ENCODE peak calls at places on chromosomes 4 and X, in eight cellular contexts. One of them, this sample, is unnamed.

GRCh38 chr4:140141196-140141845 is 12.7 kb downstream of the MAML3 start:
- DNase-seq in RWPE1: no peak
- DNase-seq in right cardiac atrium: no peak
- DNase-seq in RPMI7951: no peak
- DNase-seq in H9: no peak
- DNase-seq in astrocyte of the cerebellum: no peak
- DNase-seq in stimulated activated CD4-positive, alpha-beta T cell treated with anti-CD3 and anti-CD28 coated beads, Interleukin-1b, Interleukin-23, amount 100 ng/mL, for 24 hours: no peak
- DNase-seq in AG08396: no peak
- DNase-seq in this sample: no peak

GRCh38 chr4:159224412-159224811 is 121.5 kb downstream of the RAPGEF2 start:
- DNase-seq in H9: no peak
- DNase-seq in RWPE1: no peak
- DNase-seq in stimulated activated CD4-positive, alpha-beta T cell treated with anti-CD3 and anti-CD28 coated beads, Interleukin-1b, Interleukin-23, amount 100 ng/mL, for 24 hours: no peak
- DNase-seq in right cardiac atrium: no peak
- DNase-seq in RPMI7951: no peak
- DNase-seq in AG08396: no peak
- DNase-seq in astrocyte of the cerebellum: no peak
- DNase-seq in this sample: no peak

GRCh38 chr4:34512631-34513030 is 1731.7 kb downstream of the ARAP2 start:
- DNase-seq in astrocyte of the cerebellum: no peak
- DNase-seq in right cardiac atrium: no peak
- DNase-seq in stimulated activated CD4-positive, alpha-beta T cell treated with anti-CD3 and anti-CD28 coated beads, Interleukin-1b, Interleukin-23, amount 100 ng/mL, for 24 hours: no peak
- DNase-seq in AG08396: no peak
- DNase-seq in RPMI7951: no peak
- DNase-seq in RWPE1: no peak
- DNase-seq in H9: no peak
- DNase-seq in this sample: no peak

GRCh38 chrX:69136546-69137331 is 28.5 kb downstream of the PJA1 start:
- DNase-seq in stimulated activated CD4-positive, alpha-beta T cell treated with anti-CD3 and anti-CD28 coated beads, Interleukin-1b, Interleukin-23, amount 100 ng/mL, for 24 hours: no peak
- DNase-seq in right cardiac atrium: peak
- DNase-seq in H9: peak
- DNase-seq in AG08396: no peak
- DNase-seq in astrocyte of the cerebellum: no peak
- DNase-seq in RWPE1: no peak
- DNase-seq in RPMI7951: peak
- DNase-seq in this sample: no peak

GRCh38 chr4:128776794-128777216 is 32.7 kb upstream of the JADE1 start:
- DNase-seq in right cardiac atrium: peak
- DNase-seq in stimulated activated CD4-positive, alpha-beta T cell treated with anti-CD3 and anti-CD28 coated beads, Interleukin-1b, Interleukin-23, amount 100 ng/mL, for 24 hours: no peak
- DNase-seq in AG08396: peak
- DNase-seq in RPMI7951: peak
- DNase-seq in RWPE1: peak
- DNase-seq in H9: no peak
- DNase-seq in astrocyte of the cerebellum: peak
- DNase-seq in this sample: peak

GRCh38 chr4:156581282-156581681 is 390.3 kb downstream of the PDGFC start:
- DNase-seq in right cardiac atrium: no peak
- DNase-seq in AG08396: no peak
- DNase-seq in RPMI7951: no peak
- DNase-seq in RWPE1: no peak
- DNase-seq in H9: no peak
- DNase-seq in stimulated activated CD4-positive, alpha-beta T cell treated with anti-CD3 and anti-CD28 coated beads, Interleukin-1b, Interleukin-23, amount 100 ng/mL, for 24 hours: no peak
- DNase-seq in astrocyte of the cerebellum: no peak
- DNase-seq in this sample: no peak

GRCh38 chr4:100913685-100914084 is 395.9 kb upstream of the EMCN start:
- DNase-seq in AG08396: no peak
- DNase-seq in stimulated activated CD4-positive, alpha-beta T cell treated with anti-CD3 and anti-CD28 coated beads, Interleukin-1b, Interleukin-23, amount 100 ng/mL, for 24 hours: no peak
- DNase-seq in RWPE1: no peak
- DNase-seq in right cardiac atrium: no peak
- DNase-seq in RPMI7951: no peak
- DNase-seq in astrocyte of the cerebellum: no peak
- DNase-seq in H9: peak
- DNase-seq in this sample: no peak

GRCh38 chr4:89439533-89439932 is 131.9 kb upstream of the GPRIN3 start:
- DNase-seq in RPMI7951: no peak
- DNase-seq in H9: no peak
- DNase-seq in RWPE1: no peak
- DNase-seq in stimulated activated CD4-positive, alpha-beta T cell treated with anti-CD3 and anti-CD28 coated beads, Interleukin-1b, Interleukin-23, amount 100 ng/mL, for 24 hours: no peak
- DNase-seq in AG08396: no peak
- DNase-seq in astrocyte of the cerebellum: no peak
- DNase-seq in right cardiac atrium: no peak
- DNase-seq in this sample: no peak

GRCh38 chr4:180153587-180153986 is 2089.6 kb upstream of the TENM3 start:
- DNase-seq in AG08396: no peak
- DNase-seq in astrocyte of the cerebellum: no peak
- DNase-seq in RWPE1: no peak
- DNase-seq in H9: no peak
- DNase-seq in RPMI7951: no peak
- DNase-seq in right cardiac atrium: no peak
- DNase-seq in stimulated activated CD4-positive, alpha-beta T cell treated with anti-CD3 and anti-CD28 coated beads, Interleukin-1b, Interleukin-23, amount 100 ng/mL, for 24 hours: no peak
- DNase-seq in this sample: peak

GRCh38 chr4:92303621-92304027 is at the start of gene GRID2:
- DNase-seq in astrocyte of the cerebellum: no peak
- DNase-seq in right cardiac atrium: peak
- DNase-seq in AG08396: peak
- DNase-seq in RPMI7951: no peak
- DNase-seq in stimulated activated CD4-positive, alpha-beta T cell treated with anti-CD3 and anti-CD28 coated beads, Interleukin-1b, Interleukin-23, amount 100 ng/mL, for 24 hours: no peak
- DNase-seq in H9: peak
- DNase-seq in RWPE1: peak
- DNase-seq in this sample: peak

GRCh38 chrX:40097492-40098263 is at the start of gene BCOR:
- DNase-seq in astrocyte of the cerebellum: no peak
- DNase-seq in right cardiac atrium: peak
- DNase-seq in stimulated activated CD4-positive, alpha-beta T cell treated with anti-CD3 and anti-CD28 coated beads, Interleukin-1b, Interleukin-23, amount 100 ng/mL, for 24 hours: no peak
- DNase-seq in RPMI7951: peak
- DNase-seq in RWPE1: no peak
- DNase-seq in H9: peak
- DNase-seq in AG08396: peak
- DNase-seq in this sample: peak

GRCh38 chrX:129553619-129554288 is 13.7 kb downstream of the OCRL start:
- DNase-seq in H9: no peak
- DNase-seq in right cardiac atrium: no peak
- DNase-seq in RWPE1: no peak
- DNase-seq in RPMI7951: no peak
- DNase-seq in astrocyte of the cerebellum: no peak
- DNase-seq in stimulated activated CD4-positive, alpha-beta T cell treated with anti-CD3 and anti-CD28 coated beads, Interleukin-1b, Interleukin-23, amount 100 ng/mL, for 24 hours: no peak
- DNase-seq in AG08396: no peak
- DNase-seq in this sample: no peak

GRCh38 chr4:25863347-25863784 is 578 bp upstream of the SEL1L3 start:
- DNase-seq in astrocyte of the cerebellum: no peak
- DNase-seq in RWPE1: no peak
- DNase-seq in RPMI7951: no peak
- DNase-seq in AG08396: no peak
- DNase-seq in H9: peak
- DNase-seq in right cardiac atrium: no peak
- DNase-seq in stimulated activated CD4-positive, alpha-beta T cell treated with anti-CD3 and anti-CD28 coated beads, Interleukin-1b, Interleukin-23, amount 100 ng/mL, for 24 hours: no peak
- DNase-seq in this sample: no peak

GRCh38 chrX:44953734-44954502 is 80.9 kb downstream of the KDM6A start:
- DNase-seq in RWPE1: no peak
- DNase-seq in astrocyte of the cerebellum: no peak
- DNase-seq in right cardiac atrium: no peak
- DNase-seq in AG08396: no peak
- DNase-seq in H9: no peak
- DNase-seq in RPMI7951: no peak
- DNase-seq in stimulated activated CD4-positive, alpha-beta T cell treated with anti-CD3 and anti-CD28 coated beads, Interleukin-1b, Interleukin-23, amount 100 ng/mL, for 24 hours: no peak
- DNase-seq in this sample: no peak

GRCh38 chr4:152269448-152270191 is 266.3 kb downstream of the FBXW7 start:
- DNase-seq in AG08396: no peak
- DNase-seq in right cardiac atrium: no peak
- DNase-seq in RWPE1: no peak
- DNase-seq in RPMI7951: no peak
- DNase-seq in H9: no peak
- DNase-seq in stimulated activated CD4-positive, alpha-beta T cell treated with anti-CD3 and anti-CD28 coated beads, Interleukin-1b, Interleukin-23, amount 100 ng/mL, for 24 hours: no peak
- DNase-seq in astrocyte of the cerebellum: no peak
- DNase-seq in this sample: no peak

GRCh38 chrX:49850028-49850427 is 20.9 kb downstream of the PAGE4 start:
- DNase-seq in right cardiac atrium: no peak
- DNase-seq in AG08396: no peak
- DNase-seq in stimulated activated CD4-positive, alpha-beta T cell treated with anti-CD3 and anti-CD28 coated beads, Interleukin-1b, Interleukin-23, amount 100 ng/mL, for 24 hours: no peak
- DNase-seq in astrocyte of the cerebellum: no peak
- DNase-seq in H9: no peak
- DNase-seq in RPMI7951: no peak
- DNase-seq in RWPE1: no peak
- DNase-seq in this sample: no peak

GRCh38 chr4:143260750-143261149 is 75.9 kb upstream of the GAB1 start:
- DNase-seq in right cardiac atrium: no peak
- DNase-seq in H9: no peak
- DNase-seq in RPMI7951: no peak
- DNase-seq in astrocyte of the cerebellum: no peak
- DNase-seq in AG08396: peak
- DNase-seq in stimulated activated CD4-positive, alpha-beta T cell treated with anti-CD3 and anti-CD28 coated beads, Interleukin-1b, Interleukin-23, amount 100 ng/mL, for 24 hours: no peak
- DNase-seq in RWPE1: no peak
- DNase-seq in this sample: no peak

GRCh38 chr4:122531038-122531437 is 74.5 kb upstream of the IL2 start:
- DNase-seq in RWPE1: no peak
- DNase-seq in H9: no peak
- DNase-seq in stimulated activated CD4-positive, alpha-beta T cell treated with anti-CD3 and anti-CD28 coated beads, Interleukin-1b, Interleukin-23, amount 100 ng/mL, for 24 hours: no peak
- DNase-seq in RPMI7951: no peak
- DNase-seq in right cardiac atrium: no peak
- DNase-seq in AG08396: no peak
- DNase-seq in astrocyte of the cerebellum: no peak
- DNase-seq in this sample: no peak

GRCh38 chrX:13470680-13470967 is 98.8 kb upstream of the EGFL6 start:
- DNase-seq in astrocyte of the cerebellum: no peak
- DNase-seq in AG08396: no peak
- DNase-seq in RPMI7951: no peak
- DNase-seq in RWPE1: no peak
- DNase-seq in H9: no peak
- DNase-seq in stimulated activated CD4-positive, alpha-beta T cell treated with anti-CD3 and anti-CD28 coated beads, Interleukin-1b, Interleukin-23, amount 100 ng/mL, for 24 hours: no peak
- DNase-seq in right cardiac atrium: no peak
- DNase-seq in this sample: no peak

GRCh38 chrX:77785400-77785745 is 643 bp downstream of the ATRX start:
- DNase-seq in RPMI7951: peak
- DNase-seq in AG08396: peak
- DNase-seq in RWPE1: peak
- DNase-seq in H9: peak
- DNase-seq in stimulated activated CD4-positive, alpha-beta T cell treated with anti-CD3 and anti-CD28 coated beads, Interleukin-1b, Interleukin-23, amount 100 ng/mL, for 24 hours: no peak
- DNase-seq in astrocyte of the cerebellum: no peak
- DNase-seq in right cardiac atrium: no peak
- DNase-seq in this sample: peak

GRCh38 chr4:70709551-70710080 is 12.1 kb upstream of the RUFY3 start:
- DNase-seq in astrocyte of the cerebellum: no peak
- DNase-seq in AG08396: no peak
- DNase-seq in RWPE1: no peak
- DNase-seq in stimulated activated CD4-positive, alpha-beta T cell treated with anti-CD3 and anti-CD28 coated beads, Interleukin-1b, Interleukin-23, amount 100 ng/mL, for 24 hours: no peak
- DNase-seq in H9: no peak
- DNase-seq in RPMI7951: no peak
- DNase-seq in right cardiac atrium: no peak
- DNase-seq in this sample: no peak

GRCh38 chr4:76879731-76880364 is 18.1 kb downstream of the SOWAHB start:
- DNase-seq in H9: no peak
- DNase-seq in RPMI7951: no peak
- DNase-seq in astrocyte of the cerebellum: no peak
- DNase-seq in right cardiac atrium: no peak
- DNase-seq in AG08396: no peak
- DNase-seq in stimulated activated CD4-positive, alpha-beta T cell treated with anti-CD3 and anti-CD28 coated beads, Interleukin-1b, Interleukin-23, amount 100 ng/mL, for 24 hours: no peak
- DNase-seq in RWPE1: no peak
- DNase-seq in this sample: peak

GRCh38 chr4:92012899-92013867 is 290.6 kb upstream of the GRID2 start:
- DNase-seq in RWPE1: no peak
- DNase-seq in H9: peak
- DNase-seq in right cardiac atrium: no peak
- DNase-seq in RPMI7951: no peak
- DNase-seq in astrocyte of the cerebellum: no peak
- DNase-seq in stimulated activated CD4-positive, alpha-beta T cell treated with anti-CD3 and anti-CD28 coated beads, Interleukin-1b, Interleukin-23, amount 100 ng/mL, for 24 hours: no peak
- DNase-seq in AG08396: no peak
- DNase-seq in this sample: no peak

This sample was measured in MCF 10A.